ENCODE peak calls at places on chromosome 19, in nine cellular contexts. S is fibroblast of the conjunctiva; A is KBM-7; W is activated CD8-positive, alpha-beta memory T cell treated with anti-CD3 and anti-CD28 coated beads for 48 hours; I is cardiac fibroblast; L is SJSA1; Z is neuronal stem cell; J is PC-9; K is A172. G is an unnamed sample.

GRCh38 chr19:51807111-51807701 is 12.2 kb downstream of the FPR3 start:
- DNase-seq in S (no peak), L (no peak), A (peak; percentile 55), J (peak; percentile 74), K (peak; percentile 20), I (peak; percentile 38), W (no peak), Z (no peak), G (no peak)

GRCh38 chr19:2171349-2172145 is 7.8 kb downstream of the DOT1L start:
- DNase-seq in A (no peak), I (peak; percentile 49), K (no peak), Z (no peak), L (no peak), S (no peak), J (no peak), W (peak; percentile 59), G (peak; percentile 77)

GRCh38 chr19:38917921-38918491 is 6.0 kb upstream of the CCER2 start:
- DNase-seq in L (no peak), A (no peak), J (no peak), Z (no peak), S (no peak), W (no peak), I (no peak), K (peak; percentile 24), G (no peak)

GRCh38 chr19:49570138-49570856 is 10.1 kb downstream of the NOSIP start:
- DNase-seq in K (peak; percentile 85), L (peak; percentile 66), J (peak; percentile 69), I (peak; percentile 92), S (peak; percentile 83), A (peak; percentile 87), W (no peak), Z (peak; percentile 87), G (peak; percentile 77)

GRCh38 chr19:47572635-47573034 is 313 bp downstream of the ZNF541 start:
- DNase-seq in L (no peak), I (no peak), A (no peak), S (no peak), Z (no peak), W (no peak), K (no peak), J (no peak), G (no peak)

GRCh38 chr19:31612873-31613272 is 263.6 kb upstream of the TSHZ3 start:
- DNase-seq in A (no peak), K (no peak), Z (no peak), L (no peak), W (no peak), J (no peak), I (no peak), S (no peak), G (no peak)

GRCh38 chr19:49637865-49638350 is 2.0 kb downstream of the RRAS start:
- DNase-seq in A (peak; percentile 50), K (peak; percentile 81), Z (no peak), W (no peak), J (peak; percentile 64), L (peak; percentile 88), I (peak; percentile 84), S (peak; percentile 74), G (no peak)

GRCh38 chr19:31527443-31527842 is 178.2 kb upstream of the TSHZ3 start:
- DNase-seq in L (no peak), K (no peak), W (no peak), A (no peak), S (no peak), I (no peak), J (no peak), Z (no peak), G (no peak)

GRCh38 chr19:18346091-18346490 is 5.7 kb downstream of the PGPEP1 start:
- DNase-seq in J (no peak), L (no peak), I (no peak), A (no peak), Z (no peak), K (no peak), S (no peak), W (no peak), G (no peak)

GRCh38 chr19:7850429-7850819 is 20.4 kb downstream of the EVI5L start:
- DNase-seq in A (peak; percentile 30), Z (no peak), W (no peak), S (no peak), L (no peak), I (no peak), J (no peak), K (no peak), G (no peak)

GRCh38 chr19:10452726-10453620 is 32.6 kb downstream of the PDE4A start:
- DNase-seq in K (no peak), I (no peak), S (no peak), A (no peak), J (no peak), Z (no peak), W (no peak), L (peak; percentile 93), G (no peak)

GRCh38 chr19:56732974-56733373 is 61.4 kb upstream of the ZNF835 start:
- DNase-seq in W (no peak), K (no peak), L (no peak), Z (peak; percentile 27), A (no peak), I (no peak), S (no peak), J (no peak), G (no peak)

GRCh38 chr19:40274585-40275544 is 10.3 kb downstream of the AKT2 start:
- DNase-seq in I (no peak), A (peak; percentile 46), K (no peak), S (no peak), W (no peak), L (no peak), Z (no peak), J (no peak), G (no peak)

GRCh38 chr19:41321600-41322270 is 11.8 kb downstream of the CCDC97 start:
- DNase-seq in L (peak; percentile 86), W (no peak), S (no peak), A (peak; percentile 44), I (peak; percentile 75), Z (peak; percentile 51), K (peak; percentile 90), J (no peak), G (no peak)

GRCh38 chr19:47521473-47522180 is 6.8 kb upstream of the NAPA start:
- DNase-seq in W (no peak), L (no peak), Z (no peak), A (peak; percentile 24), S (no peak), I (no peak), J (no peak), K (no peak), G (no peak)

G was measured in GM18507.